ENCODE peak calls at places on chromosomes 4 and X, in nine cellular contexts. O, P, A, B, N, G, C, H and V are unnamed samples.

GRCh38 chr4:15956179-15956850 is 6.7 kb downstream of the FGFBP2 start:
- DNase-seq in O (peak), P (peak), A (peak), B (peak), N (peak), G (peak), C (peak), H (peak), V (peak)

GRCh38 chrX:17669458-17669857 is 67.8 kb upstream of the SCML1 start:
- DNase-seq in O (no peak), P (no peak), A (no peak), B (no peak), N (no peak), G (no peak), C (no peak), H (no peak), V (no peak)

GRCh38 chr4:52822583-52823477 is 39.3 kb upstream of the RASL11B start:
- DNase-seq in O (no peak), P (no peak), A (no peak), B (peak), N (peak), G (no peak), C (peak), H (no peak), V (no peak)

GRCh38 chrX:10900585-10901289 is 210.4 kb upstream of the HCCS start:
- DNase-seq in O (peak), P (no peak), A (no peak), B (no peak), N (peak), G (no peak), C (peak), H (peak), V (no peak)

GRCh38 chrX:24870143-24870542 is 145.6 kb downstream of the ARX start:
- DNase-seq in O (no peak), P (no peak), A (no peak), B (no peak), N (peak), G (no peak), C (peak), H (peak), V (peak)

GRCh38 chr4:185928761-185929455 is 116.9 kb upstream of the SORBS2 start:
- DNase-seq in O (no peak), P (no peak), A (no peak), B (no peak), N (no peak), G (no peak), C (no peak), H (no peak), V (no peak)

GRCh38 chr4:4507923-4508322 is 33.9 kb downstream of the STX18 start:
- DNase-seq in O (peak), P (no peak), A (no peak), B (no peak), N (no peak), G (no peak), C (no peak), H (no peak), V (no peak)

GRCh38 chr4:176547005-176547404 is 227.2 kb downstream of the SPCS3 start:
- DNase-seq in O (no peak), P (no peak), A (no peak), B (no peak), N (peak), G (no peak), C (peak), H (no peak), V (no peak)

GRCh38 chrX:27884654-27885053 is 76.9 kb downstream of the MAGEB10 start:
- DNase-seq in O (no peak), P (no peak), A (no peak), B (no peak), N (no peak), G (no peak), C (no peak), H (no peak), V (no peak)

GRCh38 chrX:24412637-24413363 is 52.3 kb upstream of the PDK3 start:
- DNase-seq in O (no peak), P (no peak), A (no peak), B (no peak), N (no peak), G (no peak), C (no peak), H (peak), V (no peak)

GRCh38 chr4:164748375-164748774 is 5.6 kb upstream of the SMIM31 start:
- DNase-seq in O (peak), P (no peak), A (no peak), B (no peak), N (peak), G (no peak), C (peak), H (peak), V (no peak)

GRCh38 chr4:12993923-12994322 is 490.2 kb downstream of the RAB28 start:
- DNase-seq in O (no peak), P (peak), A (no peak), B (no peak), N (no peak), G (no peak), C (no peak), H (no peak), V (no peak)

GRCh38 chr4:129064717-129065116 is 28.6 kb downstream of the SCLT1 start:
- DNase-seq in O (no peak), P (no peak), A (no peak), B (no peak), N (peak), G (peak), C (peak), H (no peak), V (no peak)

GRCh38 chr4:100799767-100800539 is 282.1 kb upstream of the EMCN start:
- DNase-seq in O (no peak), P (no peak), A (no peak), B (no peak), N (no peak), G (no peak), C (no peak), H (no peak), V (no peak)

GRCh38 chrX:16786791-16787735 is 797 bp downstream of the TXLNG start:
- DNase-seq in O (peak), P (no peak), A (peak), B (no peak), N (no peak), G (no peak), C (peak), H (no peak), V (peak)

GRCh38 chrX:72094894-72095293 is 36.8 kb downstream of the RTL5 start:
- DNase-seq in O (peak), P (no peak), A (peak), B (no peak), N (peak), G (no peak), C (peak), H (no peak), V (peak)

GRCh38 chr4:41380758-41381157 is 124.0 kb downstream of the UCHL1 start:
- DNase-seq in O (no peak), P (no peak), A (no peak), B (no peak), N (no peak), G (no peak), C (peak), H (no peak), V (no peak)

GRCh38 chr4:22672519-22672918 is 20.2 kb upstream of the GBA3 start:
- DNase-seq in O (no peak), P (no peak), A (no peak), B (no peak), N (no peak), G (no peak), C (no peak), H (no peak), V (no peak)

GRCh38 chrX:3345281-3346081 is 971 bp downstream of the MXRA5 start:
- DNase-seq in O (no peak), P (no peak), A (no peak), B (peak), N (no peak), G (no peak), C (peak), H (peak), V (no peak)

GRCh38 chr4:138062929-138063328 is 179.2 kb downstream of the SLC7A11 start:
- DNase-seq in O (peak), P (no peak), A (no peak), B (no peak), N (peak), G (no peak), C (peak), H (peak), V (no peak)

GRCh38 chr4:83285022-83285387 is 407 bp upstream of the COQ2 start:
- DNase-seq in O (peak), P (no peak), A (no peak), B (peak), N (peak), G (no peak), C (peak), H (peak), V (peak)

GRCh38 chrX:10197597-10198210 is 40.9 kb downstream of the CLCN4 start:
- DNase-seq in O (no peak), P (no peak), A (no peak), B (no peak), N (no peak), G (no peak), C (no peak), H (no peak), V (no peak)

GRCh38 chrX:101482296-101482695 is 3.0 kb upstream of the ARMCX4 start:
- DNase-seq in O (no peak), P (no peak), A (no peak), B (no peak), N (peak), G (no peak), C (peak), H (no peak), V (no peak)

GRCh38 chrX:21524008-21524407 is 134.1 kb downstream of the KLHL34 start:
- DNase-seq in O (no peak), P (no peak), A (no peak), B (no peak), N (peak), G (no peak), C (peak), H (no peak), V (no peak)

GRCh38 chr4:184287697-184288255 is 70.1 kb upstream of the ENPP6 start:
- DNase-seq in O (peak), P (no peak), A (no peak), B (no peak), N (peak), G (no peak), C (peak), H (peak), V (no peak)